ENCODE peak calls at places on chromosomes 4 and X, in seven cellular contexts. F is OCI-LY7, M is fibroblast of mammary gland, Q is H7, X is fibroblast of pulmonary artery, L is stomach, K is cardiac muscle cell. G is an unnamed sample.

GRCh38 chrX:47556045-47556623 is 4.9 kb upstream of the ARAF start:
- DNase-seq in F (peak; percentile 89), M (peak; percentile 93), L (peak; percentile 89), Q (peak; percentile 84), K (peak; percentile 88), X (peak; percentile 94), G (peak; percentile 83)

GRCh38 chrX:133151320-133151719 is 54.4 kb upstream of the USP26 start:
- DNase-seq in M (no peak), X (no peak), Q (no peak), K (no peak), F (no peak), L (no peak), G (no peak)

GRCh38 chrX:109776432-109776831 is 43.4 kb upstream of the ACSL4 start:
- DNase-seq in K (no peak), Q (no peak), L (no peak), X (no peak), F (no peak), M (no peak), G (no peak)

GRCh38 chr4:576991-577498 is 950 bp upstream of the TMEM271 start:
- DNase-seq in M (no peak), K (no peak), Q (peak; percentile 87), F (no peak), L (no peak), X (no peak), G (no peak)

GRCh38 chr4:83644677-83645639 is 109.0 kb downstream of the GPAT3 start:
- DNase-seq in X (peak; percentile 82), L (no peak), Q (peak; percentile 27), M (peak; percentile 74), K (peak; percentile 63), F (peak; percentile 65), G (peak; percentile 31)

GRCh38 chr4:1638272-1638598 is 45.9 kb downstream of the FAM53A start:
- DNase-seq in F (no peak), X (no peak), Q (no peak), K (no peak), L (no peak), M (no peak), G (no peak)

GRCh38 chr4:182955411-182955810 is 38.2 kb upstream of the DCTD start:
- DNase-seq in M (no peak), K (no peak), L (no peak), F (no peak), X (no peak), Q (no peak), G (no peak)

GRCh38 chrX:7107968-7108480 is 39.5 kb upstream of the STS start:
- DNase-seq in K (no peak), L (no peak), X (no peak), Q (no peak), F (no peak), M (no peak), G (no peak)

GRCh38 chr4:106194801-106195200 is 121.2 kb downstream of the TBCK start:
- DNase-seq in Q (no peak), K (no peak), L (no peak), M (no peak), X (no peak), F (no peak), G (no peak)

GRCh38 chr4:183380901-183381300 is 58.7 kb upstream of the CLDN24 start:
- DNase-seq in K (no peak), F (no peak), Q (no peak), X (no peak), L (no peak), M (no peak), G (no peak)

GRCh38 chr4:24607338-24607737 is 23.0 kb upstream of the DHX15 start:
- DNase-seq in X (peak; percentile 41), M (no peak), L (no peak), F (no peak), Q (no peak), K (no peak), G (no peak)

GRCh38 chr4:24614881-24615280 is 30.5 kb upstream of the DHX15 start:
- DNase-seq in F (no peak), Q (no peak), L (no peak), M (no peak), X (no peak), K (no peak), G (no peak)

GRCh38 chr4:24613474-24613873 is 29.1 kb upstream of the DHX15 start:
- DNase-seq in Q (no peak), M (no peak), K (no peak), F (no peak), L (no peak), X (no peak), G (no peak)

GRCh38 chr4:24615977-24616376 is 31.6 kb upstream of the DHX15 start:
- DNase-seq in L (no peak), M (no peak), X (no peak), K (no peak), Q (no peak), F (no peak), G (no peak)

DNA sequence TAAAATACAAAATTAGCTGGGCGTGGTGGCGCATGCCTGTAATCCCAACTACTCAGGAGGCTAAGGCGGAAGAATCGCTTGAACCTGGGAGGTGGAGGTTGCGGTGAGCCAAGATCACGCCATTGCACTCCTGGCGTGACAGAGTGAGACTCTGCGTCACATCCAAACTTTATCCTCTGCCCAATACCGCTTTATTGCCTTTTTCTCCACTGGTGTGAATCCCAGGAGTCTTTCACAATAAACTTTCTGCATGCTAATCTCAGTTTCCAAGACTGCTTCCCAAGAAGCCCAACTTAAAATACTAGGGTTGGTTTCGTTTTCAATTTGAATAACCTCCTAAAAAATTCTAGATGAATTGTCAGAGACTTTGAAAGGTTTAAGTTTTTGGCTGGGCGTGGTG is 27.2 kb upstream of the DHX15 start:
- DNase-seq in F (no peak), K (no peak), M (peak; percentile 8), X (no peak), Q (no peak), L (no peak), G (no peak)
- H3K4me3 ChIP-seq in F (no peak overlapping the region), K (no peak overlapping the region), M (no peak overlapping the region), X (no peak overlapping the region), Q (no peak overlapping the region), L (no peak overlapping the region), G (no peak overlapping the region)

GRCh38 chr4:52926575-52926974 is 64.5 kb downstream of the RASL11B start:
- DNase-seq in Q (no peak), F (no peak), L (no peak), K (no peak), X (no peak), M (no peak), G (no peak)
- H3K4me3 ChIP-seq in Q (no peak overlapping the region), F (no peak overlapping the region), L (no peak overlapping the region), K (no peak overlapping the region), X (no peak overlapping the region), M (no peak overlapping the region), G (no peak overlapping the region)

DNA sequence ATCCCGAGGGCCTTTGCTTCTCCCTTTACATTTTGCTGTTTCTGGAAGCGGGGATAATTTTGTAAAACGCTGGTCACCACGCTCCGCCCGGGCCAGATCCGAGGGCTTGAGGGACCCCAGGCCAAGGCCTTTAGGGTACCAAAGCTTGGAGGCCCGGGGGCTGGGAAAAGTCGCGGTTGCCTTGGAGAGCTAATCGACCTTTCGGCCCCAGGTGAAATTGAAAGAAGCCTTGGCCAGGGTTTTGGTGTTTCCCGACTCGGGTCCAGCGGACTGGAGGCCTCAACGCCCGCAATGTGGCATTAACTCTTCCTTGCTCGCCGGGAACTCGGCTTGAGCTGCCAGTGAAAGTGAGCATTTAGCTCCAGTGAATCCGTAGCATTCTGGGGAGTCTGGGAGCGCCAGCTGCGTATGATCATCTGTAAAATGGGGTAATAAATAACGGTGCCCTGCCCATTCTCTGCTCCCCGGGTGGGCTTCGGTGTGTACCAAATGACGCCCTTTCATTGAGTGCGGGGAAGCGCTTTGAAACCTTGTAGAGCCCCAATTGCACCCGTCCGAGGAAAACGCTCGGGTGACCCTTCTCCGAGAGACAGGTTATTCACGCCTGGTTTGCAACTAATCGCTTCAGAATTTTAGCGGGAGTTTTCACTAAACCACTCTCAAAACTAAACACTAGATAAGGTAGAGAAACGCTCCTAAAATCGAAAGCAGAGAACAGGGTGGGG is 4.4 kb downstream of the NKX3-2 start:
- DNase-seq in X (no peak), L (no peak), M (no peak), Q (peak; percentile 75), K (no peak), F (no peak), G (no peak)
- H3K4me3 ChIP-seq in X (no peak overlapping the region), L (no peak overlapping the region), M (no peak overlapping the region), Q (no peak overlapping the region), K (no peak overlapping the region), F (no peak overlapping the region), G (no peak overlapping the region)

DNA sequence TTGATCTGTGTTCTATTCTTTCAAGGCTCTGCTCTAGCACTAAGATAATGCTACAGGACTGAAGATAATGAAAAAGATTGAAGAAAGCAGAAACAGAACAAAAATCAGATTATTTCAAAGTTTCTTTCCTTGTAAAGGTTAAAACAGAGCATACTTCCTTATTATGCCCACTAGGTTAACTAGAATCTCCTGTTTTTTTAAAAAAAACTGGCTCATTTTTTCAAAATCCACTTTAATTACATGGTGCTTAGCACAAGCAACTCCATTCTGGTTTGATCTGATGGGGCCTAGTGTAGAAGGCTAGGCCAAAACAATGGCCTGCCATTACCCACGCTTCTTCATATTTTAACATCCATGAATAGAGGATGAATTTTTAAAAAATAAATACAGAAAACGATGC is 1.2 kb upstream of the UBA6 start:
- DNase-seq in M (no peak), K (no peak), L (no peak), Q (no peak), X (no peak), F (no peak), G (no peak)
- H3K4me3 ChIP-seq in M (peak overlapping the region; percentile 74), K (peak overlapping the region; percentile 68), L (peak overlapping the region; percentile 92), Q (no peak overlapping the region), X (no peak overlapping the region), F (peak overlapping the region; percentile 90), G (peak overlapping the region; percentile 92)

DNA sequence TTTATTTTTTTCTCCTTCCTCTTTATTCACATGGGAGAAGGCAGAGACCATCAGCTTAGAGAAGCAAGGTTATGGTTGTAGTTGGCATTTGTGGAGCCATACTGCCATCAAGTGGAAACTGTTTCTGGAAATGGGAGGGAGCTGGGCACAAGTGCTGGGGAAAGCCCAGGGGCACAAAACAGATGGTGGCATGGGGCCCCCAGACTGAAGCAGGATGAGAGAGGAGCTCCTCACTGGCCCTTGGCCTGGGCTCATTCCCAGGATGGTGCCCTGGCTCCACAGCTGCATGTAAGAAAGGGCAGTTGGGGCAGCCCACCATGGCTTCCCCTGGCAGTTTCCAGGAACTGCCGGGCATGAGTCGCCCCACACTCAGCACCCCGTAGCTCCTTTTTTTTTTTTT is 59.2 kb downstream of the NBDY start:
- DNase-seq in M (no peak), K (no peak), L (peak; percentile 22), Q (no peak), F (no peak), X (no peak), G (no peak)
- H3K4me3 ChIP-seq in M (no peak overlapping the region), K (no peak overlapping the region), L (no peak overlapping the region), Q (no peak overlapping the region), F (no peak overlapping the region), X (no peak overlapping the region), G (no peak overlapping the region)